ENCODE peak calls at places on chromosomes 16 and 17, in ten cellular contexts. K, M, L, U, X, B, I, Q, A and O are unnamed samples.

GRCh38 chr17:21455761-21456160 is 79.6 kb downstream of the KCNJ12 start:
- DNase-seq in K (no peak), L (no peak), A (no peak), X (no peak), U (no peak), I (no peak), Q (no peak), B (no peak), M (no peak), O (no peak)

GRCh38 chr16:80253741-80254140 is 287.1 kb upstream of the DYNLRB2 start:
- DNase-seq in K (no peak), M (no peak), L (no peak), Q (no peak), I (no peak), U (no peak), A (no peak), B (no peak), X (no peak), O (no peak)

GRCh38 chr17:7888184-7888920 is at the start of gene CHD3:
- DNase-seq in X (peak; percentile 82), U (no peak), L (peak; percentile 46), M (no peak), Q (peak; percentile 38), A (no peak), K (peak; percentile 91), B (peak; percentile 53), I (peak; percentile 63), O (no peak)

GRCh38 chr17:75079023-75079373 is 8.8 kb upstream of the SLC16A5 start:
- DNase-seq in B (no peak), A (no peak), L (no peak), K (no peak), X (peak; percentile 50), M (no peak), U (no peak), I (no peak), Q (no peak), O (no peak)

GRCh38 chr16:2288701-2289100 is 20.8 kb upstream of the RNPS1 start:
- DNase-seq in Q (no peak), M (no peak), A (no peak), I (no peak), K (no peak), U (no peak), L (no peak), B (no peak), X (no peak), O (no peak)

GRCh38 chr17:651596-651995 is 63.0 kb downstream of the VPS53 start:
- DNase-seq in U (no peak), M (no peak), A (no peak), B (no peak), L (no peak), K (no peak), X (no peak), Q (no peak), I (no peak), O (no peak)

GRCh38 chr16:30767767-30768465 is 5.8 kb downstream of the RNF40 start:
- DNase-seq in M (no peak), I (no peak), A (no peak), U (no peak), X (no peak), K (no peak), B (no peak), Q (no peak), L (no peak), O (no peak)

GRCh38 chr16:50683689-50684374 is 2.7 kb upstream of the SNX20 start:
- DNase-seq in M (no peak), U (no peak), B (peak; percentile 74), A (no peak), Q (no peak), I (no peak), X (no peak), L (no peak), K (no peak), O (no peak)

GRCh38 chr17:29210879-29211278 is 30.7 kb upstream of the MYO18A start:
- DNase-seq in M (no peak), I (no peak), A (peak; percentile 26), K (no peak), X (no peak), U (no peak), B (no peak), Q (no peak), L (peak; percentile 63), O (no peak)

GRCh38 chr17:74947041-74947754 is 11.5 kb downstream of the OTOP3 start:
- DNase-seq in B (no peak), K (no peak), A (no peak), X (no peak), U (no peak), I (no peak), L (no peak), Q (no peak), M (no peak), O (no peak)

GRCh38 chr17:82188001-82188961 is 24.4 kb downstream of the CCDC57 start:
- DNase-seq in M (no peak), L (no peak), K (no peak), X (no peak), I (no peak), Q (no peak), U (no peak), B (no peak), A (no peak), O (no peak)

GRCh38 chr16:31352344-31353115 is 2.4 kb upstream of the ITGAX start:
- DNase-seq in X (no peak), L (no peak), M (no peak), A (no peak), B (no peak), Q (no peak), K (no peak), I (no peak), U (no peak), O (no peak)

GRCh38 chr16:85521737-85522042 is 91.4 kb upstream of the GSE1 start:
- DNase-seq in K (no peak), U (no peak), L (no peak), M (no peak), X (no peak), B (no peak), Q (no peak), I (no peak), A (no peak), O (no peak)

GRCh38 chr17:17758443-17758842 is 77.2 kb downstream of the RAI1 start:
- DNase-seq in B (no peak), I (no peak), U (no peak), M (peak; percentile 54), X (no peak), K (no peak), A (no peak), Q (no peak), L (no peak), O (no peak)

GRCh38 chr16:49698931-49699715 is 156.8 kb downstream of the ZNF423 start:
- DNase-seq in L (peak; percentile 16), B (no peak), K (no peak), I (no peak), M (no peak), A (no peak), X (no peak), U (peak; percentile 61), Q (peak; percentile 81), O (no peak)

GRCh38 chr17:82225368-82226029 is 3.3 kb upstream of the SLC16A3 start:
- DNase-seq in B (no peak), L (no peak), Q (no peak), U (no peak), K (peak; percentile 84), A (no peak), I (no peak), M (no peak), X (no peak), O (no peak)

GRCh38 chr17:72576289-72576759 is 455.5 kb downstream of the SOX9 start:
- DNase-seq in A (no peak), K (peak; percentile 83), L (no peak), B (no peak), X (no peak), Q (no peak), I (peak; percentile 17), M (no peak), U (no peak), O (no peak)

GRCh38 chr17:4083173-4083572 is 59.7 kb downstream of the ZZEF1 start:
- DNase-seq in I (no peak), X (no peak), A (no peak), B (no peak), Q (no peak), K (no peak), M (no peak), L (no peak), U (no peak), O (no peak)

GRCh38 chr17:45954914-45955313 is 44.1 kb upstream of the STH start:
- DNase-seq in M (no peak), I (no peak), B (no peak), A (no peak), X (no peak), Q (no peak), K (no peak), L (no peak), U (no peak), O (no peak)

GRCh38 chr16:87828071-87828971 is 41.0 kb downstream of the SLC7A5 start:
- DNase-seq in A (no peak), X (no peak), U (no peak), I (no peak), B (no peak), Q (no peak), K (no peak), M (no peak), L (no peak), O (no peak)

GRCh38 chr16:1941924-1942809 is 832 bp downstream of the MSRB1 start:
- DNase-seq in A (no peak), M (no peak), B (no peak), X (no peak), Q (no peak), U (no peak), L (peak; percentile 26), I (no peak), K (no peak), O (peak; percentile 37)

GRCh38 chr17:13204607-13205237 is 186.9 kb upstream of the ELAC2 start:
- DNase-seq in Q (no peak), K (peak; percentile 97), U (no peak), A (no peak), I (no peak), X (no peak), M (no peak), L (peak; percentile 1), B (no peak), O (peak; percentile 1)

GRCh38 chr16:68113059-68113757 is 28.0 kb downstream of the NFATC3 start:
- DNase-seq in X (no peak), L (no peak), Q (no peak), U (no peak), A (no peak), B (no peak), I (no peak), M (no peak), K (no peak), O (no peak)

GRCh38 chr16:23771642-23772041 is 16.8 kb downstream of the CHP2 start:
- DNase-seq in Q (no peak), L (no peak), I (no peak), X (no peak), A (no peak), M (no peak), B (no peak), U (no peak), K (peak; percentile 38), O (no peak)

GRCh38 chr16:69861276-69862030 is 89.7 kb upstream of the CLEC18A start:
- DNase-seq in X (peak; percentile 34), L (peak; percentile 74), K (no peak), A (no peak), B (no peak), U (no peak), Q (peak; percentile 66), M (no peak), I (no peak), O (peak; percentile 35)

GRCh38 chr17:56908061-56908542 is 5.7 kb downstream of the TRIM25 start:
- DNase-seq in A (no peak), M (no peak), B (peak; percentile 62), I (no peak), K (no peak), X (no peak), L (peak; percentile 19), Q (no peak), U (no peak), O (peak; percentile 47)

GRCh38 chr16:48373258-48374050 is 11.8 kb downstream of the SIAH1 start:
- DNase-seq in Q (no peak), K (no peak), U (no peak), I (no peak), X (no peak), A (peak; percentile 26), M (no peak), B (no peak), L (peak; percentile 34), O (no peak)

GRCh38 chr17:78075545-78075944 is 53.0 kb downstream of the TMC6 start:
- DNase-seq in K (no peak), X (no peak), A (no peak), Q (no peak), B (no peak), L (no peak), M (no peak), U (no peak), I (no peak), O (no peak)